ENCODE peak calls at places on chromosomes 1 and 21, in six cellular contexts. O is SK-N-SH, S is heart left ventricle, W is tibial artery, L is pancreas, K is right lobe of liver. X is an unnamed sample.

GRCh38 chr1:18954270-18955071 is 2.0 kb downstream of the IFFO2 start:
- DNase-seq in O (no peak), S (no peak), W (no peak), L (no peak), K (no peak), X (no peak)

GRCh38 chr1:159829822-159830455 is 3.3 kb downstream of the SLAMF8 start:
- DNase-seq in O (no peak), S (no peak), W (peak), L (no peak), K (no peak), X (no peak)

GRCh38 chr1:172163479-172164215 is 256.8 kb upstream of the C1orf105 start:
- DNase-seq in O (no peak), S (no peak), W (no peak), L (no peak), K (no peak), X (no peak)

GRCh38 chr1:85313888-85314696 is 37.7 kb upstream of the BCL10 start:
- DNase-seq in O (no peak), S (peak), W (peak), L (no peak), K (no peak), X (peak)

GRCh38 chr1:87240661-87241285 is 87.9 kb upstream of the LMO4 start:
- DNase-seq in O (no peak), S (no peak), W (no peak), L (no peak), K (no peak), X (no peak)

GRCh38 chr1:236522937-236523703 is 662 bp upstream of the LGALS8 start:
- DNase-seq in O (no peak), S (peak), W (no peak), L (peak), K (peak), X (no peak)

GRCh38 chr1:46302091-46303037 is 1.1 kb downstream of the LRRC41 start:
- DNase-seq in O (peak), S (peak), W (peak), L (peak), K (peak), X (no peak)

GRCh38 chr1:230441630-230442029 is 15.5 kb upstream of the PGBD5 start:
- DNase-seq in O (no peak), S (no peak), W (no peak), L (no peak), K (no peak), X (no peak)

GRCh38 chr21:16455978-16456377 is 726.2 kb downstream of the USP25 start:
- DNase-seq in O (no peak), S (no peak), W (no peak), L (no peak), K (no peak), X (no peak)

GRCh38 chr1:47906009-47906432 is 91.2 kb downstream of the TRABD2B start:
- DNase-seq in O (no peak), S (no peak), W (peak), L (no peak), K (no peak), X (no peak)

GRCh38 chr1:85862456-85862855 is 154.2 kb upstream of the ZNHIT6 start:
- DNase-seq in O (no peak), S (no peak), W (no peak), L (no peak), K (no peak), X (no peak)

GRCh38 chr1:114097109-114097508 is 56.6 kb downstream of the SYT6 start:
- DNase-seq in O (no peak), S (no peak), W (peak), L (no peak), K (no peak), X (no peak)

GRCh38 chr1:94628174-94628843 is 86.8 kb upstream of the F3 start:
- DNase-seq in O (no peak), S (no peak), W (no peak), L (no peak), K (no peak), X (no peak)

GRCh38 chr1:180909005-180909414 is 3.7 kb upstream of the KIAA1614 start:
- DNase-seq in O (peak), S (no peak), W (no peak), L (no peak), K (no peak), X (no peak)

GRCh38 chr1:212649020-212649419 is 40.5 kb downstream of the ATF3 start:
- DNase-seq in O (no peak), S (no peak), W (no peak), L (no peak), K (no peak), X (no peak)

GRCh38 chr1:17292299-17293198 is 15.4 kb upstream of the PADI4 start:
- DNase-seq in O (no peak), S (no peak), W (no peak), L (no peak), K (no peak), X (no peak)

GRCh38 chr1:23169727-23170335 is 1.2 kb upstream of the LUZP1 start:
- DNase-seq in O (no peak), S (peak), W (peak), L (no peak), K (no peak), X (peak)

GRCh38 chr1:46285730-46286477 is 17.5 kb downstream of the LRRC41 start:
- DNase-seq in O (no peak), S (no peak), W (no peak), L (no peak), K (no peak), X (no peak)

GRCh38 chr1:219362702-219363101 is 189.0 kb downstream of the LYPLAL1 start:
- DNase-seq in O (no peak), S (no peak), W (no peak), L (no peak), K (no peak), X (no peak)

GRCh38 chr1:98260839-98261238 is 340.0 kb upstream of the DPYD start:
- DNase-seq in O (no peak), S (no peak), W (no peak), L (no peak), K (no peak), X (no peak)

GRCh38 chr1:112937070-112937469 is 18.9 kb downstream of the SLC16A1 start:
- DNase-seq in O (no peak), S (no peak), W (no peak), L (no peak), K (no peak), X (no peak)

GRCh38 chr1:242525360-242525722 is 844 bp upstream of the PLD5 start:
- DNase-seq in O (peak), S (no peak), W (no peak), L (no peak), K (no peak), X (no peak)

GRCh38 chr1:116711061-116711582 is 43.1 kb upstream of the CD2 start:
- DNase-seq in O (peak), S (no peak), W (no peak), L (no peak), K (no peak), X (no peak)

GRCh38 chr1:226698659-226699058 is 40.4 kb downstream of the ITPKB start:
- DNase-seq in O (no peak), S (no peak), W (no peak), L (no peak), K (no peak), X (no peak)

GRCh38 chr1:30915491-30916230 is 7.1 kb upstream of the SDC3 start:
- DNase-seq in O (no peak), S (no peak), W (no peak), L (peak), K (no peak), X (no peak)

GRCh38 chr1:175390081-175390481 is 197.5 kb upstream of the KIAA0040 start:
- DNase-seq in O (no peak), S (no peak), W (no peak), L (no peak), K (no peak), X (no peak)

GRCh38 chr1:57770772-57771171 is 346.9 kb upstream of the DAB1 start:
- DNase-seq in O (no peak), S (no peak), W (no peak), L (no peak), K (no peak), X (no peak)

GRCh38 chr1:156080598-156081173 is 1.6 kb downstream of the MEX3A start:
- DNase-seq in O (peak), S (no peak), W (no peak), L (no peak), K (no peak), X (no peak)

GRCh38 chr1:27621067-27621920 is 13.7 kb downstream of the FGR start:
- DNase-seq in O (no peak), S (no peak), W (no peak), L (no peak), K (no peak), X (no peak)

GRCh38 chr1:54275349-54275748 is 75.4 kb downstream of the MRPL37 start:
- DNase-seq in O (no peak), S (peak), W (peak), L (peak), K (peak), X (no peak)

GRCh38 chr1:42114229-42114628 is 39.0 kb upstream of the GUCA2B start:
- DNase-seq in O (no peak), S (no peak), W (no peak), L (no peak), K (no peak), X (no peak)

GRCh38 chr1:209086486-209087192 is 496.9 kb upstream of the CAMK1G start:
- DNase-seq in O (no peak), S (no peak), W (no peak), L (no peak), K (no peak), X (no peak)

GRCh38 chr1:168391759-168392681 is 111.3 kb downstream of the TBX19 start:
- DNase-seq in O (no peak), S (no peak), W (no peak), L (no peak), K (peak), X (no peak)

GRCh38 chr1:9687876-9688582 is 36.5 kb downstream of the PIK3CD start:
- DNase-seq in O (peak), S (no peak), W (no peak), L (peak), K (peak), X (no peak)

GRCh38 chr1:32500387-32501209 is 35.7 kb downstream of the ZBTB8B start:
- DNase-seq in O (peak), S (peak), W (peak), L (peak), K (peak), X (no peak)

GRCh38 chr1:202579806-202580205 is 130.4 kb downstream of the SYT2 start:
- DNase-seq in O (no peak), S (no peak), W (no peak), L (no peak), K (no peak), X (peak)

GRCh38 chr1:175129182-175129581 is 61.5 kb downstream of the TNN start:
- DNase-seq in O (no peak), S (no peak), W (no peak), L (no peak), K (no peak), X (peak)

GRCh38 chr1:182169203-182169602 is 107.7 kb upstream of the ZNF648 start:
- DNase-seq in O (no peak), S (no peak), W (peak), L (no peak), K (peak), X (no peak)

DNA sequence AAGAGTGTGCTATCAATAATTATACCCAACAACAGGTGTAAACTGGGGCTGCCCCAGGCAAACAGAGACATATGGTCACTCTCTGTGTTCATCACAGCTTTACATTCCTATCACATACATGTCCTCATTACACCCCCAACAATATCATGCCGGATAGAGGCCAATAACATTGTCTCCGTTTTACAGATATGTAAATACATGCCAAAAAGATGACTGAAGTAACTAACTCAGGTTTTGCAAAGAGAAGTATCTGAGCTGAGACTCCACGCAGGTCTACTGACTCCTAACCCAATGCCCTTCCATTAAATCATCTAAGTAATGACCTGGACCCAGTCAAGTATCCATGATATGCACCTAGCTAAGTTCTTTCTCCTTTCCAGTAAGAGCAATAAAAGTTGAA is 55.0 kb downstream of the JAK1 start:
- DNase-seq in O (no peak), S (no peak), W (no peak), L (no peak), K (no peak), X (no peak)
- H3K4me3 ChIP-seq in O (no peak), S (no peak), W (no peak), L (no peak), K (no peak), X (no peak)

GRCh38 chr1:2189459-2190425 is 4.8 kb downstream of the FAAP20 start:
- DNase-seq in O (peak), S (peak), W (peak), L (peak), K (peak), X (no peak)

GRCh38 chr1:2187619-2188018 is 7.0 kb downstream of the FAAP20 start:
- DNase-seq in O (no peak), S (no peak), W (no peak), L (no peak), K (no peak), X (no peak)

GRCh38 chr1:2188336-2188735 is 6.2 kb downstream of the FAAP20 start:
- DNase-seq in O (no peak), S (no peak), W (no peak), L (no peak), K (no peak), X (no peak)

GRCh38 chr1:2192031-2192995 is 2.3 kb downstream of the FAAP20 start:
- DNase-seq in O (no peak), S (peak), W (no peak), L (no peak), K (no peak), X (no peak)

DNA sequence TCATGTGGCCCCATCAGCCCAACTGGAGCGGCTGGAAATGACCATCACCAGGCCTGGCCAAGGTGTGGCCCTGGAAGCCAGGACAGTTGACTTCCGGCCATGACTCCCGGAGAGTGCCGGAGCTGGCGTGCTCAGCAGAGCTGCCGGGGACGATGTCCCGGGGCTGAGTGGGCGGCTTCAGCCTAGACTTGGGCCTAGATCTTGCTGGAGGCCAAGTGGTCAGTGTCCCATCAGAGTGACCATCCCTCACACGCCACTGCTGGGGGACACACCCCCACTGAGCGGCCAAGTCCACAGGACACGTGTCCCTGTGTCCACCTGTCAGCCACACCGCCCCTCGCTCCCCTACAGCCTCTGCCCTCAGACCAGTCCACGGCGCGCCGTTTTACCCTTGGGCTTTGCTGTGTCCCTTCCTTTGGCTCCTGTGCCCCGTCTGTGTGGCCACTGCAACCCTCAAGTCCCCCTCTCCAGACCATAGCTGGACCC is 4.0 kb downstream of the FAAP20 start:
- DNase-seq in O (no peak), S (peak), W (no peak), L (no peak), K (no peak), X (no peak)
- H3K4me3 ChIP-seq in O (no peak), S (peak), W (peak), L (peak), K (peak), X (peak)

DNA sequence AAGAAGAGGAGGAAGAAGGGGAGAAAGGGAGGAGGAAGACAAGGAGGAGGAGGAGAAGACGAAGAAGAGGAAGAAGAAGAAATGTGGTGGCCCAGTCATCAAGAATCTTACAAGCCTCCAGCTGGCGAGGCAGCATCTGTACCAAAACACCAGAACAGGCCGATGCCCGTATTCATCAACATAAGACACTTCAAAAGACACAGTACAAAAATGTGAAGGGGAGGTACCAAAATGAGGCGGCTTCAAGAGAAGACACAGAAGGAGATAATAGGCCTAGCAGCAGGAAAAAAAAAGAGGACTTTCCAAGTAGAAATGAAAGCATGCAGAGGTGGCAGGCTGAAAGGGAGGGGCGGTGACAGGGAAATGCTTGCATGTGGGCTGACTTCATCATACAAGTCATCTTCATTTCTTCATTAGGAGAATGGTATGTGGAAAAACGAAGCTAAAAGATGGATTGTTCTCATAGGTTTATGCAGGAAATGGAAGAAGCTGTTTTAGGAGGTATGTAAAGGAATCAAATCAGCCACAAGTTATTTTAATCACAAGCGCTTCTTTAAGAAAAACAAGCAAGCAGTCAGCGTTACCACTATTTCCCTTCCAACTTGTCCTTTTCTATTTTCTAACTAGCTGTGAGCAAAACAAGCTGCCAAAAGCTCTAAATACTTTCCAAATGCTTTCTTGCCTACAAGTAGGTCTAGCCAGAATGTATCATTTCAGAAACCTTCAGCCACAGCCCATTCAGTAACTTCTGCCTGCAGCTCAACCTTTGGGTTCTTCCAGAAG is 192.3 kb downstream of the SLC45A1 start:
- DNase-seq in O (no peak), S (no peak), W (peak), L (no peak), K (no peak), X (no peak)
- H3K4me3 ChIP-seq in O (peak), S (no peak), W (peak), L (no peak), K (no peak), X (peak)

DNA sequence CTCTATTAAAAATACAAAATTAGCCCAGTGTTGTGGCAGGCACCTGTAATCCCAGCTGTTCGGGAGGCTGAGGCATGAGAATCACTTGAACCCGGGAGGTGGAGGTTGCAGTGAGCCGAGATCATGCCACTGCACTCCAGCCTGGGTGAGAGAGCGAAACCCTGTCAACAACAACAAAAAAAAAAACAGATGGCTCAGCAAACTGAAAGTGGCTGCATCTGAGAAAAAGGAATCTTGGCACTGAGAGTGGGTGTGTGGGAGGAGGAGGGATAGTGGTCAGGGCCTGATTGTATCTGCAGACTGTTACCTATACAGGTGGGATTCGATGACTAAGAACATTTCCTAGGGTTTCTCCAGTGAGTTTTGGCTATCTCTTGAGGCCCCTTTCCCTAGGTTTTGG is 122.2 kb upstream of the BARHL2 start:
- DNase-seq in O (no peak), S (no peak), W (no peak), L (no peak), K (no peak), X (no peak)
- H3K4me3 ChIP-seq in O (no peak), S (no peak), W (no peak), L (no peak), K (no peak), X (no peak)

DNA sequence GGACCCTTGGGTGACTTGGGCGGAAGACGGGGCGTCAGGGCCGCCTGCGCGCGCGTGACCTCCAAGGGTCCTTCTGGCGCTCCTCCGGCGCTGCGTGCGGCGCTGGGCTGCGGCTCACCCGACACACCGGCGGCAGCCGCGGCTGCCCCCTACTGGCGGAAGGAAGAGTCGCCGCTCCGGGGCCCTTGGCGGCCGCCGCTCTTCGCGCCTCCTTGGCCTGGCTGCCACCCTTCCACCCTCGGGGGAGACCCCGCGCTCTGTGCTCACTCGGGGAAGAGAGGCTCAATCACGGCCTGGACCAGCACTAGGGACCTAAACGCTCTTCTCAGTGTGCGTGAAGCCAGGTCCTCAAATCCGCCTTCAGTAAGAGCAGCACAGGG is 89.7 kb downstream of the DMRTA2 start:
- DNase-seq in O (peak), S (peak), W (no peak), L (peak), K (peak), X (no peak)
- H3K4me3 ChIP-seq in O (no peak), S (peak), W (peak), L (peak), K (peak), X (peak)